ENCODE peak calls at places on chromosomes 11 and 22, in six cellular contexts. C is SK-N-SH; Z is globus pallidus; Q is AG04449; F is activated T-cell treated with anti-CD3 and anti-CD28 coated beads, Interleukin-2, amount 50 U/mL, for 1 hour; Y is T47D. S is an unnamed sample.

GRCh38 chr22:37282385-37282677 is at the start of gene CYTH4:
- DNase-seq in Y (no peak), Z (no peak), F (peak), C (no peak), Q (no peak), S (no peak)

GRCh38 chr11:33844236-33844635 is 47.6 kb downstream of the LMO2 start:
- DNase-seq in Y (no peak), Z (no peak), Q (no peak), F (no peak), C (no peak), S (no peak)

GRCh38 chr11:86940122-86940777 is 14.9 kb downstream of the FZD4 start:
- DNase-seq in F (no peak), C (no peak), Q (no peak), Z (no peak), Y (no peak), S (peak)

GRCh38 chr11:106585061-106585460 is 433.2 kb downstream of the GUCY1A2 start:
- DNase-seq in C (peak), F (no peak), Y (no peak), Q (peak), Z (no peak), S (no peak)

GRCh38 chr22:39927544-39927943 is 26.7 kb downstream of the GRAP2 start:
- DNase-seq in C (no peak), F (no peak), Z (no peak), Q (no peak), Y (no peak), S (no peak)

GRCh38 chr22:35442471-35442870 is 42.5 kb downstream of the MCM5 start:
- DNase-seq in Y (no peak), C (no peak), Q (no peak), Z (no peak), F (no peak), S (peak)

GRCh38 chr11:76577199-76577920 is 93.2 kb downstream of the LRRC32 start:
- DNase-seq in Q (peak), C (peak), F (no peak), Y (no peak), Z (no peak), S (peak)

GRCh38 chr22:39898997-39899396 is 1.9 kb upstream of the GRAP2 start:
- DNase-seq in C (no peak), Y (no peak), Z (no peak), Q (no peak), F (no peak), S (no peak)

GRCh38 chr22:23529166-23530103 is 50.7 kb downstream of the IGLL1 start:
- DNase-seq in C (no peak), Z (no peak), Q (no peak), Y (no peak), F (no peak), S (peak)